ENCODE peak calls at places on chromosomes 1 and 21, in four cellular contexts. One of them, this sample, is unnamed.

GRCh38 chr1:220841293-220841692 is 38.0 kb upstream of the HLX start:
- DNase-seq in GM12878: no peak
- DNase-seq in GM12891: no peak
- DNase-seq in K562: no peak
- DNase-seq in this sample: no peak

GRCh38 chr1:58157281-58157680 is 389.2 kb downstream of the OMA1 start:
- DNase-seq in GM12878: no peak
- DNase-seq in GM12891: no peak
- DNase-seq in K562: no peak
- DNase-seq in this sample: no peak

GRCh38 chr1:153842006-153842471 is 66.8 kb downstream of the SLC27A3 start:
- DNase-seq in GM12878: peak
- DNase-seq in GM12891: no peak
- DNase-seq in K562: no peak
- DNase-seq in this sample: no peak

GRCh38 chr1:112762541-112763141 is 47.5 kb upstream of the PPM1J start:
- DNase-seq in GM12878: no peak
- DNase-seq in GM12891: no peak
- DNase-seq in K562: no peak
- DNase-seq in this sample: no peak

GRCh38 chr1:232227171-232227740 is 402.7 kb downstream of the SIPA1L2 start:
- DNase-seq in GM12878: no peak
- DNase-seq in GM12891: no peak
- DNase-seq in K562: no peak
- DNase-seq in this sample: no peak

GRCh38 chr1:154992721-154993571 is 440 bp upstream of the LENEP start:
- DNase-seq in GM12878: no peak
- DNase-seq in GM12891: no peak
- DNase-seq in K562: peak
- DNase-seq in this sample: peak

GRCh38 chr1:110003747-110004428 is 19.3 kb downstream of the AHCYL1 start:
- DNase-seq in GM12878: peak
- DNase-seq in GM12891: no peak
- DNase-seq in K562: peak
- DNase-seq in this sample: peak

GRCh38 chr1:162107911-162108310 is 38.4 kb downstream of the NOS1AP start:
- DNase-seq in GM12878: no peak
- DNase-seq in GM12891: no peak
- DNase-seq in K562: no peak
- DNase-seq in this sample: no peak

GRCh38 chr21:37829447-37829846 is 86.8 kb downstream of the KCNJ6 start:
- DNase-seq in GM12878: no peak
- DNase-seq in GM12891: no peak
- DNase-seq in K562: no peak
- DNase-seq in this sample: peak

GRCh38 chr1:3581296-3581695 is 30.0 kb downstream of the MEGF6 start:
- DNase-seq in GM12878: no peak
- DNase-seq in GM12891: no peak
- DNase-seq in K562: no peak
- DNase-seq in this sample: no peak

GRCh38 chr1:79437540-79437939 is 431.0 kb upstream of the ADGRL4 start:
- DNase-seq in GM12878: no peak
- DNase-seq in GM12891: no peak
- DNase-seq in K562: no peak
- DNase-seq in this sample: no peak

GRCh38 chr1:219587817-219588561 is 24.9 kb downstream of the ZC3H11B start:
- DNase-seq in GM12878: no peak
- DNase-seq in GM12891: no peak
- DNase-seq in K562: no peak
- DNase-seq in this sample: peak

GRCh38 chr1:55289614-55290013 is 74.5 kb upstream of the USP24 start:
- DNase-seq in GM12878: no peak
- DNase-seq in GM12891: no peak
- DNase-seq in K562: no peak
- DNase-seq in this sample: no peak

GRCh38 chr1:229751629-229752028 is 125.6 kb downstream of the URB2 start:
- DNase-seq in GM12878: no peak
- DNase-seq in GM12891: no peak
- DNase-seq in K562: peak
- DNase-seq in this sample: no peak

GRCh38 chr1:226512076-226512728 is 36.4 kb upstream of the STUM start:
- DNase-seq in GM12878: no peak
- DNase-seq in GM12891: no peak
- DNase-seq in K562: no peak
- DNase-seq in this sample: no peak

GRCh38 chr1:193325771-193326170 is 139.4 kb upstream of the B3GALT2 start:
- DNase-seq in GM12878: no peak
- DNase-seq in GM12891: no peak
- DNase-seq in K562: no peak
- DNase-seq in this sample: no peak

GRCh38 chr1:183801649-183802048 is 3.3 kb upstream of the RGL1 start:
- DNase-seq in GM12878: no peak
- DNase-seq in GM12891: no peak
- DNase-seq in K562: no peak
- DNase-seq in this sample: no peak

GRCh38 chr1:115924730-115925129 is 51.6 kb upstream of the SLC22A15 start:
- DNase-seq in GM12878: no peak
- DNase-seq in GM12891: no peak
- DNase-seq in K562: no peak
- DNase-seq in this sample: no peak

GRCh38 chr1:221268295-221268694 is 389.1 kb downstream of the HLX start:
- DNase-seq in GM12878: no peak
- DNase-seq in GM12891: no peak
- DNase-seq in K562: no peak
- DNase-seq in this sample: no peak

GRCh38 chr1:66346057-66346795 is 187.7 kb upstream of the SGIP1 start:
- DNase-seq in GM12878: no peak
- DNase-seq in GM12891: no peak
- DNase-seq in K562: no peak
- DNase-seq in this sample: no peak

GRCh38 chr1:36350659-36351171 is 27.3 kb upstream of the EVA1B start:
- DNase-seq in GM12878: no peak
- DNase-seq in GM12891: no peak
- DNase-seq in K562: no peak
- DNase-seq in this sample: no peak

DNA sequence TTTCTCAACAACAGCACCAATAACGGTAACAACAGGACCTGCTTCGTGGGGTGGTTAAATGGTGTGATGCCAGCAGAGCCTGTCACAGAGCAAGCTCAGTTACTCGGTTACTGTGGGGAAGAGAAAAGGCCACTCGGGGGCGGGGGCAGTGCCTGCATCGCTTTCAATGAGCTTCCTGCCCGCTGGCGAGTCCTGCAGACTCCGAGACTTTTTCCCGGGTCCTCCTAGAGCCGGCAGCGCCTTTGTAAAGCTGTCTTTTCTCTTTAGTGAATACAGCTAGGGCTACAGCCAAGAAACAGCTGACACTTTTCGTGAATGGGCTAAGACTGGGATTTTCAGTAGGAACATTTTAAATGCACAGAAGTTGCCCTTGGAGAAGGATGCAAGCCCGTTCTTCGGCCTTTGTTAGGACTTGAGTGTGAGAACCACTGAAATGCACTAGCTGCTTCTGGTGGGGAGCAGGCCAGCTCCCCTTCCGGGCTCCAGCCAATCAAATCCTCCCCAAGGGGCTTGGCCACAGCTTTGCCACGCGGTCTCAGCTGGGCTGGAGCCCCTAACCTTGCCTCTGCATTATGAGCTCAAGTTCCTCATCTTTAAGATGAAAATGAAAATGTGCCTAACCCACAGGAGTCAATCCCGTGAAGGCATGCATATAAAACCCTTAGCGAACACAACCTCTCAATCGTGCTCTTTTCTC is 23.4 kb upstream of the EFHD2 start:
- DNase-seq in GM12878: no peak
- DNase-seq in GM12891: no peak
- DNase-seq in K562: no peak
- DNase-seq in this sample: no peak
- TF ChIP-seq SPI1 in GM12878: no peak
- TF ChIP-seq SPI1 in GM12891: no peak
- TF ChIP-seq SPI1 in K562: no peak
- TF ChIP-seq SPI1 in this sample: no peak

GRCh38 chr1:180157576-180158057 is 2.9 kb downstream of the QSOX1 start:
- DNase-seq in GM12878: no peak
- DNase-seq in GM12891: no peak
- DNase-seq in K562: no peak
- DNase-seq in this sample: no peak
- TF ChIP-seq SPI1 in GM12878: no peak
- TF ChIP-seq SPI1 in GM12891: no peak
- TF ChIP-seq SPI1 in K562: no peak
- TF ChIP-seq SPI1 in this sample: no peak

GRCh38 chr21:41410767-41411448 is 15.1 kb upstream of the MX1 start:
- DNase-seq in GM12878: no peak
- DNase-seq in GM12891: no peak
- DNase-seq in K562: no peak
- DNase-seq in this sample: no peak

GRCh38 chr21:41406340-41406739 is 19.7 kb upstream of the MX1 start:
- DNase-seq in GM12878: no peak
- DNase-seq in GM12891: no peak
- DNase-seq in K562: no peak
- DNase-seq in this sample: no peak

GRCh38 chr21:41411449-41412089 is 14.5 kb upstream of the MX1 start:
- DNase-seq in GM12878: peak
- DNase-seq in GM12891: no peak
- DNase-seq in K562: peak
- DNase-seq in this sample: no peak

GRCh38 chr21:41410361-41410760 is 15.7 kb upstream of the MX1 start:
- DNase-seq in GM12878: no peak
- DNase-seq in GM12891: no peak
- DNase-seq in K562: no peak
- DNase-seq in this sample: no peak

DNA sequence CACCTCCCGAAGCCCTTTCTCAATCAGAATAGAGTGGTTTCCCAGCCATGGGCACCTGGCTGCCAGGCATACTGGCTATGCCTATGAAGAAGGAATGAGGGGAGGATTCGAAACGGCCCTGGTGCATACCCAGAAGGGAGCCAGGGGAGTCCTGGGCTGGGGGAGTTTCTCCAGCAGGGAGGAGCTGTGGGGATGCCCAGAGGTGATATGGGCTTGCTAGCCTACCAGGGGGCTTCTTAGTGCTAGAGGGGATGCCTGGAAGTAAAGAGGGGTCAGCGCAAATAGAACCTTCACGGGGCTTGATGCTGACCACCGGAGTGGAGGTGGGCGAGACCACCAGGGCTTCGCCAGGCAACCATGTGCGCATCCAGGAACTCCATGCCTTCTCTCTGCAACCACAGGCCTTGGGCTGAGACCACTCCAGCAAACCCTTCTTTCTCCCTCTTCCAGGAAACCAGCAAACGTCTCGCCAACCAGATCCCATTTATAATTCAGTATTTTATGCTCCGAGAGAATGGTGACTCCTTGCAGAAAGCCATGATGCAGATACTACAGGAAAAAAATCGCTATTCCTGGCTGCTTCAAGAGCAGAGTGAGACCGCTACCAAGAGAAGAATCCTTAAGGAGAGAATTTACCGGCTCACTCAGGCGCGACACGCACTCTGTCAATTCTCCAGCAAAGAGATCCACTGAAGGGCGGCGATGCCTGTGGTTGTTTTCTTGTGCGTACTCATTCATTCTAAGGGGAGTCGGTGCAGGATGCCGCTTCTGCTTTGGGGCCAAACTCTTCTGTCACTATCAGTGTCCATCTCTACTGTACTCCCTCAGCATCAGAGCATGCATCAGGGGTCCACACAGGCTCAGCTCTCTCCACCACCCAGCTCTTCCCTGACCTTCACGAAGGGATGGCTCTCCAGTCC is 18.2 kb upstream of the MX1 start:
- DNase-seq in GM12878: no peak
- DNase-seq in GM12891: no peak
- DNase-seq in K562: no peak
- DNase-seq in this sample: no peak
- TF ChIP-seq SPI1 in GM12878: no peak
- TF ChIP-seq SPI1 in GM12891: no peak
- TF ChIP-seq SPI1 in K562: no peak
- TF ChIP-seq SPI1 in this sample: no peak

GRCh38 chr1:117735045-117735992 is 129.5 kb downstream of the TENT5C start:
- DNase-seq in GM12878: peak
- DNase-seq in GM12891: no peak
- DNase-seq in K562: peak
- DNase-seq in this sample: peak

GRCh38 chr1:117734403-117734802 is 128.6 kb downstream of the TENT5C start:
- DNase-seq in GM12878: no peak
- DNase-seq in GM12891: no peak
- DNase-seq in K562: no peak
- DNase-seq in this sample: no peak

GRCh38 chr1:117732956-117733355 is 127.1 kb downstream of the TENT5C start:
- DNase-seq in GM12878: no peak
- DNase-seq in GM12891: no peak
- DNase-seq in K562: no peak
- DNase-seq in this sample: no peak

DNA sequence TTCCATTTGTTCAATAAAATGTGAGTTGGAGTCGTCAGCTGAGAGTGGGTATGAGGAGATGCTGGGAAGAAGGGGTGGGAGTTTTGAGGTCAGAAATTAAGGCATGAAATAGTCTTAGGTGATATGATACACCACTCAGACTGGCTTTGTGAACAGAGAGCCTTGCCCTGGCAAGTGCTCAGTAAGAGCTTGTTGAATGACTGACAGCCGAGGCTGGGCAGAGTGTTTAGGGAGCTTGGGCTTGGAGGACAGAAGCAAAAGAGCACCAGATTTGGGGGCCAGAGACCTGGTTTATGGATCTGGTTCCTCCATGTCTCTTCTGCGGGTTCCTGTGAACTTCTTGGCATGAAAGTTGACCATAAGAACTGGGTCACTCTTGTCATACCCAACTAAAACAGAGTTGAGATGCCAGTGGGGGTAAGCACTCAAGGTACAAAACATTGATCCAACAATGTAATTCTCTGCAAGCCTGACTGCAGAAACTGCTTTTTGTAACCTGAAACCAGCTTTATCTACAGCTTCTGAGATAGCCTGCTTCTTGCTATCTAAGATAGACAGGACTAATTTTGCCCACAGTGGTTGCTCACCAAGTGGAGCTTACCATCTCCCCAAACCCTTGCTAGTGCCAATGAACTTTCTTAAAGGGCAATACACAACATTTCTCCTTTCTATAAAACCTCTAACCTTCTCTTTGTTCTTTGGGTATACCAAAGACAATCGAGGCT is 126.4 kb downstream of the TENT5C start:
- DNase-seq in GM12878: no peak
- DNase-seq in GM12891: no peak
- DNase-seq in K562: peak
- DNase-seq in this sample: no peak
- TF ChIP-seq SPI1 in GM12878: no peak
- TF ChIP-seq SPI1 in GM12891: no peak
- TF ChIP-seq SPI1 in K562: no peak
- TF ChIP-seq SPI1 in this sample: no peak

GRCh38 chr1:224569276-224569675 is 46.8 kb upstream of the CNIH3 start:
- DNase-seq in GM12878: no peak
- DNase-seq in GM12891: no peak
- DNase-seq in K562: no peak
- DNase-seq in this sample: no peak
- TF ChIP-seq SPI1 in GM12878: no peak
- TF ChIP-seq SPI1 in GM12891: no peak
- TF ChIP-seq SPI1 in K562: no peak
- TF ChIP-seq SPI1 in this sample: no peak

GRCh38 chr1:202084791-202085681 is 37.7 kb upstream of the GPR37L1 start:
- DNase-seq in GM12878: no peak
- DNase-seq in GM12891: no peak
- DNase-seq in K562: no peak
- DNase-seq in this sample: no peak
- TF ChIP-seq SPI1 in GM12878: no peak
- TF ChIP-seq SPI1 in GM12891: no peak
- TF ChIP-seq SPI1 in K562: no peak
- TF ChIP-seq SPI1 in this sample: no peak

GRCh38 chr1:32063261-32063681 is 9.5 kb upstream of the TMEM39B start:
- DNase-seq in GM12878: no peak
- DNase-seq in GM12891: no peak
- DNase-seq in K562: peak
- DNase-seq in this sample: no peak
- TF ChIP-seq SPI1 in GM12878: no peak
- TF ChIP-seq SPI1 in GM12891: no peak
- TF ChIP-seq SPI1 in K562: no peak
- TF ChIP-seq SPI1 in this sample: no peak

This sample was measured in HL-60.